ENCODE peak calls at places on chromosomes 11 and 22, in six cellular contexts. J is stomach, D is T-helper 9 cell, M is A549, P is HepG2, I is cardiac septum. A is an unnamed sample.
A peak's percentile ranks its signal among the peaks of the same experiment; 100 is the strongest.

GRCh38 chr22:17785185-17786184 is 11.2 kb upstream of the BID start:
- DNase-seq in J (peak; percentile 79), D (peak; percentile 77), M (peak; percentile 31), P (peak; percentile 72), I (peak; percentile 86), A (peak; percentile 58)

GRCh38 chr22:26857169-26857568 is 199.8 kb downstream of the MIAT start:
- DNase-seq in J (no peak), D (no peak), M (no peak), P (no peak), I (no peak), A (no peak)

GRCh38 chr22:42179616-42180015 is 49.0 kb upstream of the CYP2D6 start:
- DNase-seq in J (no peak), D (no peak), M (no peak), P (no peak), I (no peak), A (no peak)

GRCh38 chr11:57336111-57336666 is 497 bp upstream of the SSRP1 start:
- DNase-seq in J (no peak), D (peak; percentile 11), M (no peak), P (no peak), I (no peak), A (peak; percentile 18)

GRCh38 chr22:46613606-46613997 is 6.6 kb upstream of the GRAMD4 start:
- DNase-seq in J (no peak), D (no peak), M (no peak), P (no peak), I (no peak), A (no peak)

GRCh38 chr22:39208013-39208680 is 36.6 kb downstream of the PDGFB start:
- DNase-seq in J (no peak), D (no peak), M (no peak), P (no peak), I (no peak), A (no peak)

GRCh38 chr22:30028731-30029130 is 51.5 kb upstream of the HORMAD2 start:
- DNase-seq in J (no peak), D (no peak), M (no peak), P (no peak), I (no peak), A (no peak)

GRCh38 chr11:47340980-47341775 is 11.3 kb downstream of the MYBPC3 start:
- DNase-seq in J (no peak), D (no peak), M (no peak), P (no peak), I (no peak), A (no peak)

GRCh38 chr22:20237480-20238440 is 30.4 kb downstream of the RTN4R start:
- DNase-seq in J (no peak), D (peak; percentile 31), M (no peak), P (no peak), I (no peak), A (no peak)

GRCh38 chr11:112012877-112013276 is 12.3 kb upstream of the DLAT start:
- DNase-seq in J (no peak), D (no peak), M (no peak), P (peak; percentile 8), I (no peak), A (no peak)

GRCh38 chr22:47174671-47175111 is 412.2 kb downstream of the TBC1D22A start:
- DNase-seq in J (no peak), D (no peak), M (no peak), P (no peak), I (peak; percentile 55), A (no peak)

GRCh38 chr22:47593911-47594311 is 831.5 kb downstream of the TBC1D22A start:
- DNase-seq in J (peak; percentile 20), D (no peak), M (no peak), P (no peak), I (peak; percentile 26), A (no peak)

GRCh38 chr11:11349870-11350325 is 3.2 kb downstream of the CSNK2A3 start:
- DNase-seq in J (no peak), D (no peak), M (no peak), P (no peak), I (no peak), A (no peak)

GRCh38 chr11:124865181-124865901 is at the start of gene ROBO3:
- DNase-seq in J (no peak), D (no peak), M (no peak), P (no peak), I (peak; percentile 68), A (no peak)

GRCh38 chr11:47257518-47258316 is at the start of gene NR1H3:
- DNase-seq in J (peak; percentile 79), D (no peak), M (peak; percentile 64), P (peak; percentile 77), I (no peak), A (no peak)

GRCh38 chr11:27475622-27476021 is 3.0 kb upstream of the LGR4 start:
- DNase-seq in J (no peak), D (no peak), M (no peak), P (peak; percentile 95), I (no peak), A (no peak)

GRCh38 chr22:24302591-24302990 is 32.0 kb downstream of the SPECC1L start:
- DNase-seq in J (no peak), D (no peak), M (no peak), P (peak; percentile 46), I (no peak), A (no peak)

GRCh38 chr11:134883484-134883883 is 471.4 kb upstream of the B3GAT1 start:
- DNase-seq in J (no peak), D (no peak), M (no peak), P (no peak), I (peak; percentile 44), A (no peak)

GRCh38 chr22:50544078-50544745 is 1.5 kb upstream of the KLHDC7B start:
- DNase-seq in J (peak; percentile 87), D (peak; percentile 75), M (peak; percentile 85), P (no peak), I (peak; percentile 94), A (no peak)

GRCh38 chr11:114193730-114194674 is 102.2 kb upstream of the NNMT start:
- DNase-seq in J (no peak), D (no peak), M (no peak), P (no peak), I (no peak), A (no peak)

GRCh38 chr11:77269484-77270123 is 31.9 kb downstream of the GDPD4 start:
- DNase-seq in J (no peak), D (no peak), M (no peak), P (no peak), I (no peak), A (peak; percentile 35)

GRCh38 chr22:23070418-23071162 is at the start of gene GNAZ:
- DNase-seq in J (no peak), D (no peak), M (no peak), P (no peak), I (peak; percentile 66), A (peak; percentile 49)

GRCh38 chr22:33986954-33987353 is 66.7 kb upstream of the LARGE1 start:
- DNase-seq in J (no peak), D (no peak), M (no peak), P (no peak), I (no peak), A (no peak)

GRCh38 chr22:49632199-49633009 is 195.3 kb downstream of the BRD1 start:
- DNase-seq in J (peak; percentile 55), D (no peak), M (peak; percentile 67), P (peak; percentile 27), I (no peak), A (peak; percentile 24)

GRCh38 chr11:59151761-59152160 is 9.1 kb downstream of the FAM111A start:
- DNase-seq in J (no peak), D (no peak), M (no peak), P (no peak), I (no peak), A (no peak)

GRCh38 chr11:12529041-12529440 is 145.2 kb upstream of the TEAD1 start:
- DNase-seq in J (no peak), D (no peak), M (no peak), P (no peak), I (no peak), A (no peak)

A was measured in RKO.